ENCODE peak calls at places on chromosomes 13 and 19, in four cellular contexts. One of them, this sample, is unnamed.

GRCh38 chr19:15248106-15248505 is 15.9 kb upstream of the EPHX3 start:
- DNase-seq in mucosa of descending colon: no peak
- DNase-seq in heart right ventricle: peak; percentile 68
- DNase-seq in heart left ventricle: no peak
- DNase-seq in this sample: no peak

GRCh38 chr13:34254366-34254765 is 436.4 kb downstream of the RFC3 start:
- DNase-seq in mucosa of descending colon: no peak
- DNase-seq in heart right ventricle: no peak
- DNase-seq in heart left ventricle: no peak
- DNase-seq in this sample: no peak

GRCh38 chr19:47719047-47719885 is 6.0 kb downstream of the EHD2 start:
- DNase-seq in mucosa of descending colon: peak; percentile 82
- DNase-seq in heart right ventricle: peak; percentile 92
- DNase-seq in heart left ventricle: peak; percentile 91
- DNase-seq in this sample: no peak

GRCh38 chr13:75123428-75123827 is 358.5 kb downstream of the TBC1D4 start:
- DNase-seq in mucosa of descending colon: no peak
- DNase-seq in heart right ventricle: no peak
- DNase-seq in heart left ventricle: no peak
- DNase-seq in this sample: no peak

GRCh38 chr19:34173145-34173956 is 1.0 kb downstream of the LSM14A start:
- DNase-seq in mucosa of descending colon: peak; percentile 64
- DNase-seq in heart right ventricle: peak; percentile 22
- DNase-seq in heart left ventricle: peak; percentile 24
- DNase-seq in this sample: no peak

GRCh38 chr19:34373601-34374288 is 8.7 kb downstream of the GPI start:
- DNase-seq in mucosa of descending colon: no peak
- DNase-seq in heart right ventricle: no peak
- DNase-seq in heart left ventricle: no peak
- DNase-seq in this sample: no peak

GRCh38 chr19:38145627-38146026 is 78.4 kb downstream of the DPF1 start:
- DNase-seq in mucosa of descending colon: no peak
- DNase-seq in heart right ventricle: no peak
- DNase-seq in heart left ventricle: no peak
- DNase-seq in this sample: no peak

GRCh38 chr13:79936368-79937136 is 404.4 kb downstream of the SPRY2 start:
- DNase-seq in mucosa of descending colon: no peak
- DNase-seq in heart right ventricle: peak; percentile 44
- DNase-seq in heart left ventricle: peak; percentile 31
- DNase-seq in this sample: no peak

GRCh38 chr19:9674669-9675357 is at the start of gene ZNF562:
- DNase-seq in mucosa of descending colon: peak; percentile 92
- DNase-seq in heart right ventricle: peak; percentile 90
- DNase-seq in heart left ventricle: peak; percentile 92
- DNase-seq in this sample: peak; percentile 89

GRCh38 chr19:47075941-47076340 is 27.5 kb upstream of the TMEM160 start:
- DNase-seq in mucosa of descending colon: no peak
- DNase-seq in heart right ventricle: no peak
- DNase-seq in heart left ventricle: no peak
- DNase-seq in this sample: no peak

GRCh38 chr13:101127741-101128353 is 288.5 kb downstream of the NALCN start:
- DNase-seq in mucosa of descending colon: no peak
- DNase-seq in heart right ventricle: no peak
- DNase-seq in heart left ventricle: no peak
- DNase-seq in this sample: no peak

GRCh38 chr13:85255978-85256377 is 543.2 kb downstream of the SLITRK6 start:
- DNase-seq in mucosa of descending colon: no peak
- DNase-seq in heart right ventricle: no peak
- DNase-seq in heart left ventricle: no peak
- DNase-seq in this sample: no peak

GRCh38 chr13:39250440-39250839 is 212.2 kb downstream of the NHLRC3 start:
- DNase-seq in mucosa of descending colon: no peak
- DNase-seq in heart right ventricle: no peak
- DNase-seq in heart left ventricle: no peak
- DNase-seq in this sample: no peak

GRCh38 chr13:43014162-43014561 is 9.2 kb upstream of the DNAJC15 start:
- DNase-seq in mucosa of descending colon: no peak
- DNase-seq in heart right ventricle: no peak
- DNase-seq in heart left ventricle: no peak
- DNase-seq in this sample: no peak

GRCh38 chr13:93690139-93690538 is 463.5 kb downstream of the GPC6 start:
- DNase-seq in mucosa of descending colon: no peak
- DNase-seq in heart right ventricle: no peak
- DNase-seq in heart left ventricle: no peak
- DNase-seq in this sample: no peak

GRCh38 chr13:51267581-51267980 is 45.4 kb downstream of the FAM124A start:
- DNase-seq in mucosa of descending colon: no peak
- DNase-seq in heart right ventricle: no peak
- DNase-seq in heart left ventricle: no peak
- DNase-seq in this sample: no peak

GRCh38 chr13:30787747-30788535 is 52.6 kb downstream of the ALOX5AP start:
- DNase-seq in mucosa of descending colon: no peak
- DNase-seq in heart right ventricle: no peak
- DNase-seq in heart left ventricle: no peak
- DNase-seq in this sample: no peak

GRCh38 chr19:6374179-6374709 is 1.5 kb downstream of the PSPN start:
- DNase-seq in mucosa of descending colon: peak; percentile 69
- DNase-seq in heart right ventricle: no peak
- DNase-seq in heart left ventricle: no peak
- DNase-seq in this sample: no peak

GRCh38 chr19:403221-404036 is 5.5 kb downstream of the C2CD4C start:
- DNase-seq in mucosa of descending colon: peak; percentile 29
- DNase-seq in heart right ventricle: no peak
- DNase-seq in heart left ventricle: peak; percentile 12
- DNase-seq in this sample: no peak

GRCh38 chr13:99965329-99966000 is 6.1 kb downstream of the ZIC5 start:
- DNase-seq in mucosa of descending colon: no peak
- DNase-seq in heart right ventricle: no peak
- DNase-seq in heart left ventricle: no peak
- DNase-seq in this sample: no peak

GRCh38 chr19:18531485-18531884 is 9.6 kb upstream of the ELL start:
- DNase-seq in mucosa of descending colon: no peak
- DNase-seq in heart right ventricle: no peak
- DNase-seq in heart left ventricle: no peak
- DNase-seq in this sample: no peak

GRCh38 chr19:57443121-57443696 is 8.1 kb downstream of the ZNF749 start:
- DNase-seq in mucosa of descending colon: no peak
- DNase-seq in heart right ventricle: no peak
- DNase-seq in heart left ventricle: no peak
- DNase-seq in this sample: no peak

GRCh38 chr19:18879579-18880373 is 16.2 kb downstream of the CERS1 start:
- DNase-seq in mucosa of descending colon: peak; percentile 87
- DNase-seq in heart right ventricle: no peak
- DNase-seq in heart left ventricle: no peak
- DNase-seq in this sample: no peak

GRCh38 chr19:14906711-14907110 is 20.8 kb upstream of the OR7A17 start:
- DNase-seq in mucosa of descending colon: no peak
- DNase-seq in heart right ventricle: no peak
- DNase-seq in heart left ventricle: no peak
- DNase-seq in this sample: no peak

GRCh38 chr13:31947506-31947905 is 84.1 kb upstream of the FRY start:
- DNase-seq in mucosa of descending colon: no peak
- DNase-seq in heart right ventricle: no peak
- DNase-seq in heart left ventricle: no peak
- DNase-seq in this sample: no peak

DNA sequence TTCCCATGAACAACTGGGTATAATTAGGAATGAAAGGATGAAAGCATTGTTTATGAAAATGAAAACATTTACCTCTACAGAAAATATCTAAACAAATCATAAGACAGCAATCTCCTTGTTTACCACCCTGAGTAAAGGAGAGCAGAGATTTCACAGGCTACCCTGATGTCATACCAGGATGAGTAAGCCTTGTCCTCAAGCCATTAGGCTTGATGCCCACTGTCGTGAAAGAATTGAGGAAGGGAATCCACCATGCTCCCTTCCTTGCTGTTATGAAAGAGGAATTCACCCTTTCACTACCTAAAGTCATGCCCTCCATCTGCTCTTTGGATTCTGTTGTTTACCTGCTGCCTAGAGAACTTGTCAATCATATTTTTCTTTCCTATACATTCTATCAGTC is 877.4 kb upstream of the PCDH20 start:
- DNase-seq in mucosa of descending colon: no peak
- DNase-seq in heart right ventricle: no peak
- DNase-seq in heart left ventricle: no peak
- DNase-seq in this sample: no peak
- H3K4me3 ChIP-seq in mucosa of descending colon: no peak overlapping the region
- H3K4me3 ChIP-seq in heart right ventricle: no peak overlapping the region
- H3K4me3 ChIP-seq in heart left ventricle: no peak overlapping the region
- H3K4me3 ChIP-seq in this sample: no peak overlapping the region

GRCh38 chr13:27374650-27375049 is 49.8 kb upstream of the GTF3A start:
- DNase-seq in mucosa of descending colon: no peak
- DNase-seq in heart right ventricle: peak; percentile 62
- DNase-seq in heart left ventricle: peak; percentile 47
- DNase-seq in this sample: peak; percentile 70
- H3K4me1 ChIP-seq in mucosa of descending colon: peaks cover 6% of the 10 kb centered on the region
- H3K4me1 ChIP-seq in heart right ventricle: no peaks in the 10 kb centered on the region
- H3K4me1 ChIP-seq in heart left ventricle: no peaks in the 10 kb centered on the region
- H3K4me1 ChIP-seq in this sample: no peaks in the 10 kb centered on the region

GRCh38 chr19:11138659-11139526 is 16.7 kb downstream of the SPC24 start:
- DNase-seq in mucosa of descending colon: peak; percentile 81
- DNase-seq in heart right ventricle: peak; percentile 83
- DNase-seq in heart left ventricle: peak; percentile 81
- DNase-seq in this sample: no peak
- H3K4me3 ChIP-seq in mucosa of descending colon: no peak overlapping the region
- H3K4me3 ChIP-seq in heart right ventricle: no peak overlapping the region
- H3K4me3 ChIP-seq in heart left ventricle: peak overlapping the region; percentile 32
- H3K4me3 ChIP-seq in this sample: no peak overlapping the region

GRCh38 chr13:97119899-97120745 is 102.0 kb upstream of the MBNL2 start:
- DNase-seq in mucosa of descending colon: no peak
- DNase-seq in heart right ventricle: no peak
- DNase-seq in heart left ventricle: no peak
- DNase-seq in this sample: no peak
- H3K4me1 ChIP-seq in mucosa of descending colon: no peaks in the 10 kb centered on the region
- H3K4me1 ChIP-seq in heart right ventricle: peaks cover 39% of the 10 kb centered on the region
- H3K4me1 ChIP-seq in heart left ventricle: peaks cover 22% of the 10 kb centered on the region
- H3K4me1 ChIP-seq in this sample: no peaks in the 10 kb centered on the region

GRCh38 chr19:48837081-48837524 is 812 bp upstream of the HSD17B14 start:
- DNase-seq in mucosa of descending colon: peak; percentile 84
- DNase-seq in heart right ventricle: peak; percentile 89
- DNase-seq in heart left ventricle: peak; percentile 85
- DNase-seq in this sample: peak; percentile 63

GRCh38 chr19:48836089-48837017 is at the start of gene HSD17B14:
- DNase-seq in mucosa of descending colon: no peak
- DNase-seq in heart right ventricle: peak; percentile 36
- DNase-seq in heart left ventricle: no peak
- DNase-seq in this sample: no peak

GRCh38 chr19:48841047-48841446 is 4.8 kb upstream of the HSD17B14 start:
- DNase-seq in mucosa of descending colon: no peak
- DNase-seq in heart right ventricle: no peak
- DNase-seq in heart left ventricle: no peak
- DNase-seq in this sample: no peak

GRCh38 chr19:48835734-48836088 is 580 bp downstream of the HSD17B14 start:
- DNase-seq in mucosa of descending colon: peak; percentile 91
- DNase-seq in heart right ventricle: peak; percentile 93
- DNase-seq in heart left ventricle: peak; percentile 91
- DNase-seq in this sample: peak; percentile 92

DNA sequence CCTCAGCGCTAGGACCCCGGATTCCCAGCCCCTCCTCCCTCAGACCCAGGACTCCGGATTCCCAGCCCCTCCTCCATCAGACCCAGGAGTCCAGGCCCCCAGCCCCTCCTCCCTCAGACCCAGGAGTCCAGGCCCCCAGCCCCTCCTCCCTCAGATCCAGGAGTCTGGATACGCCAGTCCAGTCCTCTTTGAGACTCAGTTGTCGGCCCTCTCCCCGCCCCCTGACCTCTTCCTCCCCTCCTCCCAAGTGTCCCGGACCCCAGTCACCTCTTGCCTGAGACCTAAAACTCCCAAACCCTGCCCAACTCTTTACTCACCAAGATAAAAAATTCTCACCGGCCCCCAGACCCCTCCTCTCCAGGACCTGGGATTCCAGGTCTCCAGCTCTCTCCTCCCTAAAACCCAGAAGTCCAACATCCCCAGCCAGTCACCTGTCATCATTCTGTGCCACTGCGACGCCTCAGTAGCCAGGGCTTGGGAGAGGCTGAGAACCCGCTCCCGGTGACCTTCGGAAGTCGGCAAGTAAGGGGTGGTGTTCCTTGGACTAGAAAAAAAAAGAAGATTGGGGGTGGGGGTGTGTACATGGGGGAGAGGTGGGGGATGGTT is 1.4 kb upstream of the HSD17B14 start:
- DNase-seq in mucosa of descending colon: no peak
- DNase-seq in heart right ventricle: no peak
- DNase-seq in heart left ventricle: no peak
- DNase-seq in this sample: no peak
- H3K4me3 ChIP-seq in mucosa of descending colon: no peak overlapping the region
- H3K4me3 ChIP-seq in heart right ventricle: no peak overlapping the region
- H3K4me3 ChIP-seq in heart left ventricle: peak overlapping the region; percentile 56
- H3K4me3 ChIP-seq in this sample: peak overlapping the region; percentile 51